ENCODE peak calls at places on chromosomes 4 and X, in seven cellular contexts. G is AG10803; F is CD8-positive, alpha-beta T cell; M is WTC11; K is transverse colon; H is right atrium auricular region; A is neural crest cell. T is an unnamed sample.

GRCh38 chr4:48118081-48118480 is 16.0 kb downstream of the TXK start:
- DNase-seq in G (no peak), F (no peak), M (no peak), K (no peak), H (no peak), A (no peak), T (no peak)

GRCh38 chr4:142021761-142022160 is 385.4 kb downstream of the IL15 start:
- DNase-seq in G (no peak), F (no peak), M (no peak), K (no peak), H (no peak), A (no peak), T (no peak)

GRCh38 chrX:15404712-15405111 is 20.5 kb upstream of the VEGFD start:
- DNase-seq in G (peak), F (no peak), M (no peak), K (peak), H (peak), A (no peak), T (no peak)

GRCh38 chr4:23242962-23243361 is 550.2 kb downstream of the GBA3 start:
- DNase-seq in G (no peak), F (no peak), M (no peak), K (no peak), H (no peak), A (no peak), T (no peak)

GRCh38 chr4:78219825-78220224 is 162.7 kb downstream of the FRAS1 start:
- DNase-seq in G (no peak), F (no peak), M (no peak), K (no peak), H (no peak), A (no peak), T (no peak)

GRCh38 chrX:73963682-73964081 is 340.3 kb upstream of the ZCCHC13 start:
- DNase-seq in G (no peak), F (no peak), M (no peak), K (no peak), H (peak), A (no peak), T (no peak)

GRCh38 chr4:55123791-55124190 is 1.6 kb downstream of the KDR start:
- DNase-seq in G (no peak), F (no peak), M (no peak), K (no peak), H (no peak), A (no peak), T (no peak)

GRCh38 chr4:48047421-48047844 is 30.9 kb downstream of the NIPAL1 start:
- DNase-seq in G (no peak), F (peak), M (no peak), K (peak), H (no peak), A (no peak), T (no peak)

GRCh38 chr4:166169111-166169510 is 296.1 kb downstream of the TLL1 start:
- DNase-seq in G (no peak), F (no peak), M (peak), K (no peak), H (no peak), A (peak), T (peak)

GRCh38 chr4:42865572-42866189 is 26.8 kb upstream of the GRXCR1 start:
- DNase-seq in G (peak), F (peak), M (peak), K (peak), H (peak), A (peak), T (peak)

GRCh38 chrX:8841911-8842310 is 40.7 kb upstream of the FAM9A start:
- DNase-seq in G (no peak), F (no peak), M (no peak), K (no peak), H (no peak), A (no peak), T (no peak)

GRCh38 chrX:52979568-52979967 is 21.2 kb upstream of the FAM156A start:
- DNase-seq in G (no peak), F (no peak), M (no peak), K (no peak), H (peak), A (no peak), T (no peak)

GRCh38 chr4:68463796-68464195 is 16.5 kb downstream of the TMPRSS11E start:
- DNase-seq in G (no peak), F (no peak), M (no peak), K (no peak), H (no peak), A (no peak), T (no peak)

GRCh38 chr4:123676550-123677229 is 280.1 kb downstream of the SPRY1 start:
- DNase-seq in G (no peak), F (no peak), M (no peak), K (no peak), H (no peak), A (no peak), T (no peak)
- TF ChIP-seq CTCF in G (no peak), F (no peak), M (no peak), K (no peak), H (no peak), A (no peak), T (no peak)

GRCh38 chr4:38598489-38598888 is 65.5 kb upstream of the KLF3 start:
- DNase-seq in G (no peak), F (no peak), M (no peak), K (no peak), H (no peak), A (no peak), T (no peak)

GRCh38 chr4:38601916-38602291 is 62.1 kb upstream of the KLF3 start:
- DNase-seq in G (no peak), F (no peak), M (no peak), K (no peak), H (peak), A (no peak), T (no peak)

GRCh38 chr4:38601244-38601915 is 62.6 kb upstream of the KLF3 start:
- DNase-seq in G (peak), F (no peak), M (no peak), K (no peak), H (peak), A (no peak), T (no peak)

GRCh38 chr4:38603652-38604051 is 60.3 kb upstream of the KLF3 start:
- DNase-seq in G (no peak), F (no peak), M (no peak), K (no peak), H (peak), A (no peak), T (no peak)

GRCh38 chr4:38600575-38600974 is 63.4 kb upstream of the KLF3 start:
- DNase-seq in G (no peak), F (no peak), M (no peak), K (no peak), H (no peak), A (no peak), T (no peak)
- TF ChIP-seq CTCF in G (no peak), F (no peak), M (no peak), K (no peak), H (no peak), A (no peak), T (no peak)

GRCh38 chr4:144611850-144612249 is 34.1 kb upstream of the HHIP start:
- DNase-seq in G (peak), F (no peak), M (peak), K (peak), H (no peak), A (peak), T (peak)
- TF ChIP-seq CTCF in G (peak), F (no peak), M (peak), K (peak), H (no peak), A (peak), T (peak)

GRCh38 chr4:144757969-144758368 is 112.0 kb downstream of the HHIP start:
- DNase-seq in G (no peak), F (no peak), M (no peak), K (no peak), H (no peak), A (no peak), T (no peak)

GRCh38 chr4:144750348-144750747 is 104.4 kb downstream of the HHIP start:
- DNase-seq in G (no peak), F (no peak), M (no peak), K (no peak), H (no peak), A (no peak), T (no peak)

GRCh38 chr4:144748814-144749555 is 103.0 kb downstream of the HHIP start:
- DNase-seq in G (no peak), F (no peak), M (no peak), K (no peak), H (no peak), A (no peak), T (no peak)

DNA sequence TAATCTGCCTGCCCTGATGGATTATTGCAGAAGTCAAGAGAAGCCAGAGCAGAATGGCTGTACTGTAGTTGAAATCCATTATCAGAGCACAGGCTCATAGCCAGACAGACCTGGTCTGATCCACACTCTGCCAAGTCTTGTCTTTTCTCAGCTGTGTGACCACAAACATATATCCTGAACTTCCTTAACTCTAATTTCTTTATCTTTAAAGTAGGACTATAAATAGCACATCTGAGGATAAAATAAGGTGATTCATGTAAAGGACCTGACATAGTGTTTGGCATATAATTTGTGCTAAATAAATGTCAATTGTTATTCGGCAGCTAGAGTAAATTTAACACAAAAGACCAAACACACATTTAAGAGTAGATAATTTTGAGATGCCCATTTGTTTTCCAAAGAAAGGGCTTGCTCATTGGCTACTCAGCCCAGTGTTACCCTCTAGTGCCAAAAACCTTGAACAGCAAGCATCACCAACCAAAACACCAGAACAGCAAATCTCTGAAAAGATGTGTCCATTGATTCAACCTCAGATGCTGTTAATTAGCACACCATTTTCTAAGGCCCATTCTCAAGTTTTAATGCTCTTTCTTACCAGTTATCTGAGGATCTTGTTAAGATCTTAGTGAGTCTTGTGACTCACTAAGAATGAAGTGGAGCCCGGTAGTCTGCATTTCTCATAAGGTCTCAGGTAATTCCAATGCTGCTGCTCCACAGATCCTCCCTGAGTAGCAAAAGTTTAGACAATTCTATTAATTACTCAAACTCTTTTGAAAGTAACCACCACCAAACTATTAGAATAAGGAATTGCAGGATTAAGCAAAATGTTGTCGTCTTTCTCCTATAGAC is 108.8 kb downstream of the HHIP start:
- DNase-seq in G (peak), F (no peak), M (peak), K (no peak), H (no peak), A (no peak), T (no peak)
- TF ChIP-seq CTCF in G (peak), F (no peak), M (no peak), K (peak), H (no peak), A (peak), T (no peak)

DNA sequence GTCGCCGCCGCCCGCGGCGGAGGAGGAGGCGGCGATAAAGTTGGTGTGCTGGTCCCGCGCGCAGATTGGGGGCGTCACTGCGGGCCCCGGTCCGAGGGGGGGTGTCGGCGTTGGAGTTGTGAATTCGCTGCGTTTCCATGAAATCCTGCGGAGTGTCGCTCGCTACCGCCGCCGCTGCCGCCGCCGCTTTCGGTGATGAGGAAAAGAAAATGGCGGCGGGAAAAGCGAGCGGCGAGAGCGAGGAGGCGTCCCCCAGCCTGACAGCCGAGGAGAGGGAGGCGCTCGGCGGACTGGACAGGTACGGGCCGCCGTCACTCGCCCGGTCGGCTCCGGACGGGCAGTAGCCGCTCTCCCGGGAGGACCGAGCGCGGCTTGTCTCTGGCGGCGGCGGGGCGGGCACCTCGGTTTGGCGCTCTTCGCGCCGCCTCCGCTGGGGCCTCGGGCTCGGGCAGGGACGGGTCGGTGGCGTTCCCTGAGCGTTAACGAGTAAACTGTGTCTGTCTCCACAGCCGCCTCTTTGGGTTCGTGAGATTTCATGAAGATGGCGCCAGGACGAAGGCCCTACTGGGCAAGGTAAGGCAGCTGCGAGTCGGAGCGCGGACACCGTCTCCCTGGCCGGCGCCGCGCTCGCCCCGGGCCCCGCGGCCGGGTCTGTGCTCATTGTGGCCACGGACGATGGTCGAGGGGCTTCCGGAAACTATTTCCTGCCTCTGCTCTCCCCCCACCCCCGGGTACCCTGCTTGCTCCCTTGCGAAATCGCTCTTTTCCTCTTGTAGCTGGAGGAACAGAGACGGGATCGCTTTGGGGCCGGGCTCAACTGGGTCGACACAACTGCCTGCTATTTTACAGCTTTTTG is 655 bp downstream of the KDM6A start:
- DNase-seq in G (peak), F (peak), M (peak), K (peak), H (peak), A (peak), T (peak)
- TF ChIP-seq CTCF in G (no peak), F (no peak), M (no peak), K (no peak), H (no peak), A (no peak), T (no peak)

GRCh38 chrX:27976284-27976683 is 5.0 kb downstream of the DCAF8L1 start:
- DNase-seq in G (no peak), F (no peak), M (no peak), K (no peak), H (no peak), A (no peak), T (no peak)

DNA sequence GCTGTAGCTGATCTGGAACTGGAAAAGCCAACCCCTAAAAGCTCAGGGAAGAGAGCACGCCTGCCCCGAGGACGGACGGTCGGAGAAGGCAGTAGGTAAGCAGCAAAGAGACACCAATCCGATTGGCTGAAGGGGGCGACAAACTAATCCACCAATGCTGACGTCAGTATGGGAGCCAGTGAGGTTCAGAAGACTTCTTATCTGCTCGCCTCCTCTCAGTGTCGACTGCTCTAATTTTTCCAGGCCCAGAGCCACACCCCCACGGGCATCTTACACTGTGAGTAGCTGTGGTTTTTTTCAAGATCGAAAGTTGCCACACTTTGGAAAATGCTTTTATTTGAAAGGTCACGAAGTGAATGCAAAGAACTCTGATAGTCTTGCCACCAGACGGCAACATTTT is at the start of gene DCAF8L1:
- DNase-seq in G (no peak), F (no peak), M (no peak), K (no peak), H (no peak), A (no peak), T (no peak)
- TF ChIP-seq CTCF in G (no peak), F (no peak), M (no peak), K (no peak), H (no peak), A (no peak), T (no peak)

GRCh38 chr4:19774690-19775256 is 476.9 kb upstream of the SLIT2 start:
- DNase-seq in G (no peak), F (no peak), M (no peak), K (no peak), H (no peak), A (no peak), T (no peak)
- TF ChIP-seq CTCF in G (no peak), F (no peak), M (no peak), K (no peak), H (no peak), A (no peak), T (no peak)

GRCh38 chrX:12497832-12498591 is 293.2 kb upstream of the PRPS2 start:
- DNase-seq in G (no peak), F (no peak), M (peak), K (no peak), H (no peak), A (peak), T (peak)
- TF ChIP-seq CTCF in G (no peak), F (no peak), M (peak), K (no peak), H (no peak), A (peak), T (peak)